ENCODE peak calls at places on chromosomes 4 and X, in ten cellular contexts. W is spleen, E is GM23338, V is body of pancreas, Q is fibroblast of lung, Z is endothelial cell of umbilical vein, L is BE2C, K is lung, H is aorta, A is upper lobe of left lung. O is an unnamed sample.

GRCh38 chrX:31435592-31435991 is 363.8 kb upstream of the FTHL17 start:
- DNase-seq in L (no peak), Z (no peak), W (no peak), K (no peak), Q (peak; percentile 17), H (no peak), V (peak; percentile 27), A (no peak), E (peak; percentile 86), O (no peak)

GRCh38 chrX:17170973-17171372 is 204.0 kb upstream of the NHS start:
- DNase-seq in L (no peak), E (no peak), K (no peak), Q (peak; percentile 70), V (no peak), Z (no peak), H (no peak), W (no peak), A (no peak), O (no peak)

GRCh38 chr4:113945906-113946305 is 33.5 kb downstream of the ARSJ start:
- DNase-seq in Q (peak; percentile 55), E (peak; percentile 10), W (no peak), K (no peak), H (no peak), L (no peak), V (no peak), A (no peak), Z (no peak), O (peak; percentile 73)

GRCh38 chr4:158538176-158538575 is 16.5 kb downstream of the RXFP1 start:
- DNase-seq in A (no peak), E (no peak), V (no peak), H (no peak), K (no peak), Q (no peak), W (no peak), L (no peak), Z (no peak), O (no peak)

GRCh38 chrX:21725498-21725897 is 32.4 kb downstream of the SMPX start:
- DNase-seq in Z (no peak), K (no peak), Q (peak; percentile 57), H (no peak), W (no peak), E (peak; percentile 62), A (no peak), V (no peak), L (peak; percentile 21), O (no peak)

GRCh38 chrX:27735914-27736313 is 71.9 kb upstream of the MAGEB10 start:
- DNase-seq in Z (no peak), A (no peak), E (no peak), W (no peak), Q (no peak), H (no peak), V (no peak), K (no peak), L (no peak), O (no peak)

GRCh38 chr4:153374471-153374870 is 30.0 kb downstream of the MND1 start:
- DNase-seq in Z (no peak), Q (no peak), H (no peak), A (no peak), E (no peak), W (no peak), V (no peak), K (no peak), L (no peak), O (no peak)

GRCh38 chr4:84366111-84366510 is 133.0 kb downstream of the NKX6-1 start:
- DNase-seq in Z (no peak), W (no peak), Q (no peak), L (no peak), E (no peak), A (no peak), H (no peak), V (no peak), K (no peak), O (no peak)

GRCh38 chr4:184343400-184344177 is 125.9 kb upstream of the ENPP6 start:
- DNase-seq in K (peak; percentile 78), W (peak; percentile 91), V (peak; percentile 77), E (peak; percentile 95), A (peak; percentile 88), H (peak; percentile 79), L (peak; percentile 83), Z (peak; percentile 87), Q (peak; percentile 78), O (peak; percentile 77)
- H3K27me3 ChIP-seq in K (no peaks in the 10 kb centered on the region), W (no peaks in the 10 kb centered on the region), V (no peaks in the 10 kb centered on the region), E (no peaks in the 10 kb centered on the region), A (no peaks in the 10 kb centered on the region), H (no peaks in the 10 kb centered on the region), L (no peaks in the 10 kb centered on the region), Z (no peaks in the 10 kb centered on the region), Q (no peaks in the 10 kb centered on the region), O (no peaks in the 10 kb centered on the region)

GRCh38 chr4:80875642-80876041 is 154.9 kb upstream of the BMP3 start:
- DNase-seq in Q (no peak), Z (no peak), A (no peak), L (no peak), K (no peak), H (no peak), W (no peak), E (no peak), V (no peak), O (no peak)
- H3K4me1 ChIP-seq in Q (no peaks in the 10 kb centered on the region), Z (no peaks in the 10 kb centered on the region), A (no peaks in the 10 kb centered on the region), L (no peaks in the 10 kb centered on the region), K (no peaks in the 10 kb centered on the region), H (no peaks in the 10 kb centered on the region), W (no peaks in the 10 kb centered on the region), E (no peaks in the 10 kb centered on the region), V (no peaks in the 10 kb centered on the region), O (no peaks in the 10 kb centered on the region)

DNA sequence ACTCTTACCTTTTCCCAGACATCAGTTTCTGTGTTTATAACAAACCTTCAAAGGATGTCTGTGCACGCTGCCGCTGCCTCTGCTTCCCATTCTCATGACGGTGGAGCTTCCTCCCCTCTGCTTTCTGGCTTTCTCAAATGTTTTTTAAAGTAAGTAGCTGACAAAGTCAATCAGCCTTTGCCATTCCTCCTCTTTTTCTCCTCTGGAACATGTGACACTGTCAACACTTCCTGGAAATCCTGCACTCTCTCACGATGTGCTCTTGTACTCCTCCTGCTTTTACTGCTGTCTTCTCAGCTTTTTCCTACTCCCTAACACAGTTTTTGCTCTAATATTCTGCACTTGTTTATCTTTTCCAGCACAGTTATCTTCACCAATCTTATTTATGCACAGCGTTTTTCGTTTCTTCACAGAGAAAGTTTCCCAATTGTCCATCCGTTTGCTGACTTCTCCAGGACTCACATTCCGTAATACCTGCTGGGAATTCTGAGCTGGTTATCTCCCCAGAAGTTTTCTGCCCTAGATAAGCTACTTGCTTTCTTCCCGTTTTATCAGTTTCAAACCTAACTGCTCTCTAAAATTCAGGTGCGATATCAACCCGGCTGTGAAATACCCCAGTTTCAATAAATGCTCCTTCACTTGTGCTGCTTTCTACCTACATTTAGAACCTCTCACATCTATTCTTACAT is 465.6 kb upstream of the AGA start:
- DNase-seq in Z (no peak), V (no peak), Q (peak; percentile 8), H (no peak), L (no peak), A (no peak), K (no peak), W (no peak), E (peak; percentile 7), O (no peak)
- H3K4me3 ChIP-seq in Z (no peak overlapping the region), V (no peak overlapping the region), Q (no peak overlapping the region), H (peak overlapping the region; percentile 18), L (peak overlapping the region; percentile 40), A (no peak overlapping the region), K (no peak overlapping the region), W (no peak overlapping the region), E (no peak overlapping the region), O (no peak overlapping the region)

DNA sequence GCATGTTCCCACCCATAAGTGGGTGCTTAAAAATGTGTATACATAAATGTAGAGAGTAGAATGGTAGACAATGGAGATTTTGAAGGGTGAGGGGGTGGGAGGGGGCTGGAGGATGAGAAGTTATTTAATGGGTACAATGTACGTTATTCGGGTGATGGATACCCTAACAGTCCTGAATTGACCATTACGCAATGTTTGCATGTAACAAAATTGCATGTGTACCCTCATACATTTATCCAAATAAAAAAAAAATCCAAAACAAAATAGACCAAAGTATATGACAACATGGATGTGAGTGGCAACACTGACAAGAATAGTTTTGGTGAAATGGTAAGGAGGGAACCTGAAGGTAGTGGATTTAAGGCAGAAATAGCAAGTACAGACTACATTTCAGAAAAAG is 63.7 kb downstream of the LARP7 start:
- DNase-seq in K (no peak), L (no peak), A (no peak), W (no peak), Q (no peak), Z (no peak), V (no peak), E (no peak), H (no peak), O (no peak)
- H3K27me3 ChIP-seq in K (no peaks in the 10 kb centered on the region), L (no peaks in the 10 kb centered on the region), A (peaks cover 10% of the 10 kb centered on the region), W (peaks cover 3% of the 10 kb centered on the region), Q (peaks cover 8% of the 10 kb centered on the region), Z (peaks cover 11% of the 10 kb centered on the region), V (no peaks in the 10 kb centered on the region), E (no peaks in the 10 kb centered on the region), H (no peaks in the 10 kb centered on the region), O (peaks cover 30% of the 10 kb centered on the region)

DNA sequence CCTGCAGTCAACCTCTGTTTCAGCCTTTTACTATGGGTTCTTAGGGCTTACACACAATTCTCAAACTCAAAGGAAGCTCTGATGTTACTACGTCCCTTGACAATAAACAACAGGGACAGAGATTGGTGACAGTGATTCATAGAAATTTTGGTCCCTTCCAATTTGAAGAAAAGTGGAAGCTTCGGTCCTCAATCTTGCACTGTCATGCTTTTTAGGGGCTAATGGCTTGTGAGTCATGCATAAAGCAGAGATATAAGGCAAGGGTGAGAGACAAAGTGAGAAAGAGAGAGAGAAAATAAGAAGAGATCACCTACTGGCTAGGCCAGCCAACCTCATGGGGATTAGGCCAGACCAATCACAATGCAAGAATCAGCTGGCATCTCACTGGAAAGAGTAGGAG is 63.2 kb upstream of the STARD8 start:
- DNase-seq in L (no peak), V (no peak), K (no peak), H (no peak), Q (no peak), W (no peak), A (no peak), E (no peak), Z (no peak), O (no peak)
- H3K4me1 ChIP-seq in L (no peaks in the 10 kb centered on the region), V (no peaks in the 10 kb centered on the region), K (no peaks in the 10 kb centered on the region), H (no peaks in the 10 kb centered on the region), Q (no peaks in the 10 kb centered on the region), W (no peaks in the 10 kb centered on the region), A (no peaks in the 10 kb centered on the region), E (no peaks in the 10 kb centered on the region), Z (no peaks in the 10 kb centered on the region), O (no peaks in the 10 kb centered on the region)

GRCh38 chr4:3373468-3373867 is 68.3 kb upstream of the HGFAC start:
- DNase-seq in A (no peak), E (no peak), L (no peak), Z (no peak), Q (no peak), W (no peak), K (no peak), V (no peak), H (no peak), O (no peak)
- H3K4me3 ChIP-seq in A (no peak overlapping the region), E (no peak overlapping the region), L (no peak overlapping the region), Z (no peak overlapping the region), Q (no peak overlapping the region), W (no peak overlapping the region), K (no peak overlapping the region), V (no peak overlapping the region), H (no peak overlapping the region), O (no peak overlapping the region)

GRCh38 chr4:188032583-188032982 is 37.0 kb downstream of the ZFP42 start:
- DNase-seq in L (no peak), W (no peak), V (no peak), K (no peak), Q (no peak), E (peak; percentile 84), A (no peak), H (no peak), Z (no peak), O (no peak)
- H3K27me3 ChIP-seq in L (no peaks in the 10 kb centered on the region), W (no peaks in the 10 kb centered on the region), V (no peaks in the 10 kb centered on the region), K (no peaks in the 10 kb centered on the region), Q (no peaks in the 10 kb centered on the region), E (no peaks in the 10 kb centered on the region), A (no peaks in the 10 kb centered on the region), H (no peaks in the 10 kb centered on the region), Z (no peaks in the 10 kb centered on the region), O (no peaks in the 10 kb centered on the region)

O was measured in SJSA1.